ENCODE peak calls at places on chromosomes 1 and 21, in four cellular contexts. One of them, this sample, is unnamed.

GRCh38 chr1:203043830-203044545 is 17.7 kb downstream of the PPFIA4 start:
- DNase-seq in sigmoid colon: no peak
- DNase-seq in spleen: no peak
- DNase-seq in PC-9: no peak
- DNase-seq in this sample: no peak

GRCh38 chr1:87880098-87880746 is 551.5 kb downstream of the LMO4 start:
- DNase-seq in sigmoid colon: no peak
- DNase-seq in spleen: no peak
- DNase-seq in PC-9: no peak
- DNase-seq in this sample: no peak

GRCh38 chr21:42321845-42322244 is 6.6 kb upstream of the TFF3 start:
- DNase-seq in sigmoid colon: peak; percentile 35
- DNase-seq in spleen: no peak
- DNase-seq in PC-9: no peak
- DNase-seq in this sample: no peak

GRCh38 chr1:27522860-27523665 is 33.1 kb upstream of the WASF2 start:
- DNase-seq in sigmoid colon: no peak
- DNase-seq in spleen: no peak
- DNase-seq in PC-9: no peak
- DNase-seq in this sample: no peak

GRCh38 chr1:39946216-39946615 is 8.7 kb upstream of the MFSD2A start:
- DNase-seq in sigmoid colon: no peak
- DNase-seq in spleen: no peak
- DNase-seq in PC-9: no peak
- DNase-seq in this sample: no peak

GRCh38 chr1:159823401-159823800 is 3.3 kb upstream of the SLAMF8 start:
- DNase-seq in sigmoid colon: no peak
- DNase-seq in spleen: no peak
- DNase-seq in PC-9: no peak
- DNase-seq in this sample: no peak

GRCh38 chr1:226722901-226723639 is 16.0 kb downstream of the ITPKB start:
- DNase-seq in sigmoid colon: no peak
- DNase-seq in spleen: no peak
- DNase-seq in PC-9: no peak
- DNase-seq in this sample: no peak

GRCh38 chr1:38029725-38030511 is 16.7 kb downstream of the POU3F1 start:
- DNase-seq in sigmoid colon: peak; percentile 68
- DNase-seq in spleen: no peak
- DNase-seq in PC-9: peak; percentile 77
- DNase-seq in this sample: no peak

GRCh38 chr1:52520149-52520548 is 32.7 kb downstream of the TUT4 start:
- DNase-seq in sigmoid colon: no peak
- DNase-seq in spleen: no peak
- DNase-seq in PC-9: no peak
- DNase-seq in this sample: no peak

GRCh38 chr21:44084496-44085241 is 22.5 kb upstream of the PWP2 start:
- DNase-seq in sigmoid colon: peak; percentile 48
- DNase-seq in spleen: no peak
- DNase-seq in PC-9: no peak
- DNase-seq in this sample: peak; percentile 23
- H3K27ac ChIP-seq in sigmoid colon: peak overlapping the region; percentile 45
- H3K27ac ChIP-seq in spleen: peak overlapping the region; percentile 90
- H3K27ac ChIP-seq in PC-9: no peak overlapping the region
- H3K27ac ChIP-seq in this sample: peak overlapping the region; percentile 80

GRCh38 chr1:8017495-8018310 is 8.4 kb downstream of the ERRFI1 start:
- DNase-seq in sigmoid colon: no peak
- DNase-seq in spleen: no peak
- DNase-seq in PC-9: peak; percentile 67
- DNase-seq in this sample: no peak
- H3K27ac ChIP-seq in sigmoid colon: peak overlapping the region; percentile 99
- H3K27ac ChIP-seq in spleen: no peak overlapping the region
- H3K27ac ChIP-seq in PC-9: peak overlapping the region; percentile 90
- H3K27ac ChIP-seq in this sample: no peak overlapping the region

GRCh38 chr1:94063379-94063778 is 57.6 kb downstream of the ABCA4 start:
- DNase-seq in sigmoid colon: peak; percentile 84
- DNase-seq in spleen: no peak
- DNase-seq in PC-9: no peak
- DNase-seq in this sample: no peak
- H3K27ac ChIP-seq in sigmoid colon: peak overlapping the region; percentile 32
- H3K27ac ChIP-seq in spleen: peak overlapping the region; percentile 61
- H3K27ac ChIP-seq in PC-9: no peak overlapping the region
- H3K27ac ChIP-seq in this sample: no peak overlapping the region

DNA sequence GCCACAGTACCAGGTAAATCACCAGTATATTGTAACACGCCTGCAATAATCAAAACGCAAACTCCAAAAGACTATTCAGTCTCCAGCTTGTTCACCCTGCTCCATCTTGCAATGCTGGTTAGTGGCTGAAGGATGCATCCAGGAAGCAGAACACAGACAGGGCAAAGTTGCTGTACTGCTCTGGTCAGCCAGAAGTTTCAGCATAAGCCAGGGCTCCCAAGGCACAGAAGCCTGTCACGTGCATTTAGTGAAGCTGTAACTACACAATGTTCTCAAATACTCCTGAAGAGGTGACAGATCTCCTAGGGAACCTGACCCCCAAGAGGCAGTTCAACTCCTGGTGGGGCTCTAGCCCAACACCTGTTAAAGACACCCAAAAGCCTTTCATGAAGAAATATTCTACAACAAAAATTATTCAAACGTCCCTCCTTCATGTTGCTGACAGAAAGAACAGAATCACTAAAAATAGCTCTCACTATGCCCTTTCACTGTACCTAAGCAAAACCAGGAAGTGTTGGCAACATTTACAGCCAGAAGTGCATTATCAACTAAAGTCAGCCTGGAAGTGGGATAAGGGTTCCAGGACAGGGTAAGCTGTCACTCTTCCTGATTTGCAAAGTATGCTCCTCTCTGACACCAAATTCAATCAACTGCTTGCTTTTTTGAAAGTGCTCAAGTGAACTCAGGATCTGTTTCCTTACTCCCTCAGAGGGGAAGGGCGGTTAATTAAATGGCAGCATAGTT is 52.1 kb downstream of the SLC35D1 start:
- DNase-seq in sigmoid colon: no peak
- DNase-seq in spleen: no peak
- DNase-seq in PC-9: no peak
- DNase-seq in this sample: no peak
- H3K27ac ChIP-seq in sigmoid colon: peak overlapping the region; percentile 38
- H3K27ac ChIP-seq in spleen: no peak overlapping the region
- H3K27ac ChIP-seq in PC-9: no peak overlapping the region
- H3K27ac ChIP-seq in this sample: peak overlapping the region; percentile 6

GRCh38 chr1:163706915-163707314 is 385.2 kb downstream of the NUF2 start:
- DNase-seq in sigmoid colon: no peak
- DNase-seq in spleen: no peak
- DNase-seq in PC-9: no peak
- DNase-seq in this sample: no peak
- H3K27ac ChIP-seq in sigmoid colon: no peak overlapping the region
- H3K27ac ChIP-seq in spleen: no peak overlapping the region
- H3K27ac ChIP-seq in PC-9: no peak overlapping the region
- H3K27ac ChIP-seq in this sample: no peak overlapping the region

GRCh38 chr1:47688161-47688560 is 250.3 kb downstream of the FOXD2 start:
- DNase-seq in sigmoid colon: peak; percentile 48
- DNase-seq in spleen: peak; percentile 38
- DNase-seq in PC-9: no peak
- DNase-seq in this sample: peak; percentile 54
- H3K27ac ChIP-seq in sigmoid colon: no peak overlapping the region
- H3K27ac ChIP-seq in spleen: no peak overlapping the region
- H3K27ac ChIP-seq in PC-9: no peak overlapping the region
- H3K27ac ChIP-seq in this sample: no peak overlapping the region

This sample was measured in upper lobe of right lung.